ENCODE peak calls at places on chromosomes 16 and 17, in six cellular contexts. T is C1 segment of cervical spinal cord; E is ELF-1; L is CD4-positive, alpha-beta T cell; J is HS-5; C is CD8-positive, alpha-beta T cell. G is an unnamed sample.

GRCh38 chr17:60134396-60135159 is 15.2 kb upstream of the CA4 start:
- DNase-seq in T (no peak), E (no peak), L (peak), J (peak), C (no peak), G (no peak)

GRCh38 chr17:21129023-21129681 is 2.4 kb downstream of the DHRS7B start:
- DNase-seq in T (no peak), E (no peak), L (no peak), J (no peak), C (no peak), G (no peak)

GRCh38 chr17:49764559-49765180 is 739 bp upstream of the FAM117A start:
- DNase-seq in T (no peak), E (no peak), L (no peak), J (no peak), C (no peak), G (no peak)

GRCh38 chr17:8436169-8436932 is 667 bp downstream of the NDEL1 start:
- DNase-seq in T (peak), E (peak), L (peak), J (peak), C (peak), G (no peak)

GRCh38 chr17:49997773-49998703 is 3.0 kb upstream of the DLX3 start:
- DNase-seq in T (peak), E (peak), L (peak), J (peak), C (peak), G (peak)

GRCh38 chr17:19376799-19377198 is 1.5 kb upstream of the MAPK7 start:
- DNase-seq in T (no peak), E (no peak), L (no peak), J (no peak), C (no peak), G (no peak)

GRCh38 chr16:59259074-59259963 is 525.2 kb upstream of the GOT2 start:
- DNase-seq in T (no peak), E (no peak), L (no peak), J (no peak), C (no peak), G (no peak)

GRCh38 chr17:1713878-1714487 is 3.8 kb upstream of the TLCD2 start:
- DNase-seq in T (no peak), E (peak), L (no peak), J (no peak), C (no peak), G (no peak)

GRCh38 chr16:4442371-4442770 is 16.7 kb downstream of the DNAJA3 start:
- DNase-seq in T (no peak), E (no peak), L (no peak), J (no peak), C (no peak), G (no peak)

GRCh38 chr16:49560018-49560830 is 186.6 kb downstream of the C16orf78 start:
- DNase-seq in T (no peak), E (no peak), L (no peak), J (no peak), C (no peak), G (no peak)

GRCh38 chr16:17836868-17837602 is 366.3 kb upstream of the XYLT1 start:
- DNase-seq in T (no peak), E (peak), L (no peak), J (peak), C (no peak), G (no peak)

GRCh38 chr17:27310548-27311110 is 16.7 kb downstream of the WSB1 start:
- DNase-seq in T (no peak), E (no peak), L (no peak), J (no peak), C (no peak), G (no peak)

GRCh38 chr17:58611331-58611730 is 80.5 kb downstream of the TEX14 start:
- DNase-seq in T (no peak), E (no peak), L (no peak), J (no peak), C (no peak), G (no peak)

GRCh38 chr17:17739388-17740066 is 58.3 kb downstream of the RAI1 start:
- DNase-seq in T (peak), E (peak), L (no peak), J (no peak), C (no peak), G (peak)

GRCh38 chr16:57536306-57537193 is at the start of gene CCDC102A:
- DNase-seq in T (peak), E (peak), L (peak), J (peak), C (peak), G (no peak)

GRCh38 chr17:2400474-2400866 is 390 bp downstream of the MNT start:
- DNase-seq in T (peak), E (peak), L (peak), J (no peak), C (peak), G (no peak)

GRCh38 chr16:8866118-8866883 is 2.5 kb downstream of the CARHSP1 start:
- DNase-seq in T (peak), E (peak), L (no peak), J (no peak), C (no peak), G (peak)

GRCh38 chr16:64539811-64540210 is 582.1 kb downstream of the CDH11 start:
- DNase-seq in T (no peak), E (peak), L (no peak), J (no peak), C (no peak), G (no peak)

GRCh38 chr17:49086316-49086605 is 46.3 kb upstream of the B4GALNT2 start:
- DNase-seq in T (no peak), E (no peak), L (no peak), J (no peak), C (no peak), G (no peak)

GRCh38 chr17:62093188-62094155 is 28.4 kb upstream of the MED13 start:
- DNase-seq in T (no peak), E (no peak), L (no peak), J (peak), C (no peak), G (no peak)

GRCh38 chr17:57481901-57482300 is 225.6 kb downstream of the MSI2 start:
- DNase-seq in T (no peak), E (peak), L (no peak), J (peak), C (no peak), G (no peak)

GRCh38 chr16:84027607-84028006 is 15.0 kb downstream of the SLC38A8 start:
- DNase-seq in T (no peak), E (no peak), L (no peak), J (no peak), C (no peak), G (no peak)

GRCh38 chr16:72561-73537 is at the start of gene RHBDF1:
- DNase-seq in T (no peak), E (peak), L (no peak), J (no peak), C (no peak), G (peak)

GRCh38 chr16:79599837-79600635 is 501 bp downstream of the MAF start:
- DNase-seq in T (peak), E (peak), L (peak), J (no peak), C (peak), G (peak)